ENCODE peak calls at places on chromosomes 11 and 22, in ten cellular contexts. J is left lung, T is endodermal cell, N is prostate gland, S is PC-3, V is tibial artery, K is lower lobe of right lung, Y is ovary, E is fibroblast of lung, D is IMR-90. P is an unnamed sample.

GRCh38 chr11:47611240-47611863 is 17.1 kb upstream of the C1QTNF4 start:
- DNase-seq in J (no peak), T (peak; percentile 30), N (no peak), S (no peak), V (peak; percentile 48), K (no peak), Y (no peak), E (no peak), D (no peak), P (no peak)

GRCh38 chr22:37230673-37231405 is 13.2 kb downstream of the RAC2 start:
- DNase-seq in J (peak; percentile 62), T (peak; percentile 38), N (no peak), S (no peak), V (peak; percentile 40), K (peak; percentile 17), Y (no peak), E (no peak), D (no peak), P (no peak)

GRCh38 chr11:33536178-33536577 is 164.4 kb downstream of the C11orf91 start:
- DNase-seq in J (no peak), T (no peak), N (no peak), S (no peak), V (no peak), K (no peak), Y (no peak), E (no peak), D (no peak), P (no peak)

GRCh38 chr22:37426532-37427127 is 649 bp downstream of the ELFN2 start:
- DNase-seq in J (peak; percentile 49), T (no peak), N (no peak), S (no peak), V (no peak), K (no peak), Y (no peak), E (no peak), D (no peak), P (no peak)

GRCh38 chr22:49936018-49936972 is 17.9 kb downstream of the CRELD2 start:
- DNase-seq in J (peak; percentile 100), T (peak; percentile 93), N (peak; percentile 80), S (peak; percentile 57), V (peak; percentile 95), K (peak; percentile 97), Y (peak; percentile 96), E (peak; percentile 85), D (peak; percentile 86), P (peak; percentile 65)

GRCh38 chr11:96158126-96158525 is 184.9 kb downstream of the MAML2 start:
- DNase-seq in J (no peak), T (no peak), N (no peak), S (no peak), V (no peak), K (no peak), Y (no peak), E (no peak), D (no peak), P (no peak)

GRCh38 chr11:113189909-113190667 is 124.3 kb upstream of the TTC12 start:
- DNase-seq in J (no peak), T (no peak), N (no peak), S (peak; percentile 66), V (no peak), K (no peak), Y (no peak), E (peak; percentile 91), D (no peak), P (no peak)

GRCh38 chr11:88522624-88523361 is 185.3 kb upstream of the CTSC start:
- DNase-seq in J (no peak), T (no peak), N (no peak), S (no peak), V (no peak), K (no peak), Y (no peak), E (no peak), D (no peak), P (no peak)

GRCh38 chr11:61828629-61829407 is 718 bp downstream of the FADS2 start:
- DNase-seq in J (peak; percentile 85), T (peak; percentile 82), N (peak; percentile 37), S (peak; percentile 33), V (peak; percentile 88), K (peak; percentile 62), Y (peak; percentile 45), E (peak; percentile 27), D (no peak), P (no peak)

GRCh38 chr22:50303515-50303847 is 4.0 kb downstream of the PLXNB2 start:
- DNase-seq in J (no peak), T (no peak), N (no peak), S (no peak), V (no peak), K (no peak), Y (no peak), E (no peak), D (no peak), P (no peak)

DNA sequence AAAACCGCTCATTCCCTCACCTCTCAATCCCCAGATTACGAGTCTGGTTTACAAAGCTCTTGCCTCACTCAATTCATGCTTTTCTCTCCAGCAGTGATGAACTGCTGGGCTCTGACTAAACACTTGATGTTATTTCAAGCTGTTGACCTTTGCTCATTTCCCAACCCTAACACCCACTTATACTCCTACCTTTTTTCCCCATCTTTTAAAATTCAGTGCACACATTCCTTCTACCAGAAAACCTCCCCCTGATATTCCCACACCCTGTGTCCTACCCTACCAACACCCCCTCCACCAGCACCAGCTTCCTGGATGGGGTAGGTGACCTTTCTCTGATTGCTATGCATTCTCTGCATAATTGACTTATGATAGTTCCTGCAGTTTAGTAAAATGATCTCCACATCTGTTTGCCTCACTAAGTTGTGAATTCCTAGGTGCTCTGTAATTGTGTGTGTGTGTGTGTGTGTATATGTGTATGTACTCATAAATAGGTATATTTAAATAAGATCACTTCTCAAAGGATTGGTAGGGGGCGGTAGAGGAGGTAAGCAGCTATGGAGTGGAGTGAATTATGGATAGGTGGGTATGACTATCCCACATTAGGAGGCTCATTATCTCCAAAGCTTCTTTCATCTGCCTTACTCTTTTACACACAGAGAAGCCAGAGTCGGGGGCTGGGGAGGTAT is 842 bp downstream of the HEPACAM start:
- DNase-seq in J (no peak), T (no peak), N (no peak), S (peak; percentile 35), V (no peak), K (no peak), Y (no peak), E (peak; percentile 75), D (peak; percentile 96), P (no peak)
- TF ChIP-seq CTCF in J (no peak), T (peak; percentile 41), N (no peak), S (peak; percentile 42), V (no peak), K (no peak), Y (no peak), E (peak; percentile 31), D (peak; percentile 35), P (no peak)

DNA sequence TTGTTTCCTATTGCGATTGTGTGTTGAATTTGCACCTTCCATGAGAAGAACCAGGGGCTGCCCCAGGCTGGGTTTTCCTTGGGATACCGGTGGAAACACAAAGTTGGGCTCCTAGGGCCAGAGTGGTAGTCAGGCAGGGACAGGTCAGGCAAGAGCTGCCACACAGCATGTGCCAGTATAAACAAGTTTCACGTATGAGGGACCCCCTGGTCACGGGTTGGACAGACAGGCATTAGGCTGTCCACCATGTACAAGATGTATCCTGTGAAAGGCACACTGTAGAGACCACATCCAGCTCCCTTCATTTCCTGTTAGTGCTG is 8.7 kb downstream of the UPB1 start:
- DNase-seq in J (no peak), T (no peak), N (no peak), S (no peak), V (no peak), K (no peak), Y (no peak), E (no peak), D (no peak), P (no peak)
- H3K36me3 ChIP-seq in J (no peaks in the 10 kb centered on the region), T (no peaks in the 10 kb centered on the region), N (no peaks in the 10 kb centered on the region), S (no peaks in the 10 kb centered on the region), V (no peaks in the 10 kb centered on the region), K (no peaks in the 10 kb centered on the region), Y (no peaks in the 10 kb centered on the region), E (no peaks in the 10 kb centered on the region), D (no peaks in the 10 kb centered on the region), P (no peaks in the 10 kb centered on the region)

DNA sequence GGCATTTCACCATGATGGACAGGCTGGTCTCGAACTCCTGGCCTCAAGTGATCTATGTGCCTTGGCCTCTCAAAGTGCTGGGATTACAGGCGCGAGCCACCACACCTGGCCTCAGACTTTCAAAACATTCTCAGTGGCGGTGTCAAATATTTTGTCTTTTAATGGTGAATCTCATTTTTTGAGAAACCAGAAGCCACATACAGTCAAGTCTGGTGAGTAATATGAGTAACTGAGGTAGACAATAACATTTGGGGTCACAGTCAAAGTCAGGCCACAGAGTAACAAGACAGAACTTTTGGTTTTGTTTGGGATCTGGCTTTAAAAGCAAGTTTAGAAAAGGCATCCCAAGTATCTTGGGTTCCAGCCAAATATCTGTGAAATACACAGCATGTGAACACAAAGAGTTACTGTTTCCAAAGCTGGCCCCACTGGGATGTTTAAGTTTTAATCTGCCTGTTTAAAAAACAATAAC is 5.6 kb upstream of the TMA7B start:
- DNase-seq in J (no peak), T (no peak), N (no peak), S (peak; percentile 24), V (no peak), K (no peak), Y (no peak), E (peak; percentile 88), D (peak; percentile 94), P (no peak)
- H3K4me1 ChIP-seq in J (no peaks in the 10 kb centered on the region), T (peaks cover 4% of the 10 kb centered on the region), N (no peaks in the 10 kb centered on the region), S (peaks cover 3% of the 10 kb centered on the region), V (no peaks in the 10 kb centered on the region), K (peaks cover 9% of the 10 kb centered on the region), Y (no peaks in the 10 kb centered on the region), E (no peaks in the 10 kb centered on the region), D (peaks cover 4% of the 10 kb centered on the region), P (no peaks in the 10 kb centered on the region)

DNA sequence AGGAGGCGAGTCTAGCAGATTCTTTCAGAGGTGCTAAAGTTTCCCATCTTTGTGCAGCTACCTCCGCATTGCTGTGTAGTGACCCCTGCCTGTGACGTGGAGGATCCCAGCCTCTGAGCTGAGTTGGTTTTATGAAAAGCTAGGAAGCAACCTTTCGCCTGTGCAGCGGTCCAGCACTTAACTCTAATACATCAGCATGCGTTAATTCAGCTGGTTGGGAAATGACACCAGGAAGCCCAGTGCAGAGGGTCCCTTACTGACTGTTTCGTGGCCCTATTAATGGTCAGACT is 8.9 kb upstream of the SAMM50 start:
- DNase-seq in J (no peak), T (no peak), N (no peak), S (no peak), V (no peak), K (no peak), Y (no peak), E (no peak), D (no peak), P (no peak)
- TF ChIP-seq CTCF in J (no peak), T (no peak), N (no peak), S (no peak), V (no peak), K (no peak), Y (no peak), E (no peak), D (no peak), P (no peak)

GRCh38 chr11:9704620-9705019 is 40.7 kb downstream of the SWAP70 start:
- DNase-seq in J (no peak), T (no peak), N (no peak), S (no peak), V (no peak), K (no peak), Y (no peak), E (no peak), D (no peak), P (no peak)
- H3K36me3 ChIP-seq in J (peaks cover 4% of the 10 kb centered on the region), T (peaks cover 5% of the 10 kb centered on the region), N (no peaks in the 10 kb centered on the region), S (no peaks in the 10 kb centered on the region), V (no peaks in the 10 kb centered on the region), K (no peaks in the 10 kb centered on the region), Y (no peaks in the 10 kb centered on the region), E (no peaks in the 10 kb centered on the region), D (no peaks in the 10 kb centered on the region), P (no peaks in the 10 kb centered on the region)